ENCODE peak calls at places on chromosomes 4 and X, in ten cellular contexts. R is cardiac muscle cell; U is stomach; O is foreskin keratinocyte; Z is SJCRH30; P is CD4-positive, alpha-beta T cell; G is GM23338; H is CD8-positive, alpha-beta T cell; X is endodermal cell; Y is upper lobe of left lung. D is an unnamed sample.

GRCh38 chr4:131499139-131499873 is 1649.8 kb upstream of the PCDH10 start:
- DNase-seq in R (peak), U (no peak), O (peak), Z (peak), P (no peak), G (no peak), H (no peak), X (no peak), Y (no peak), D (peak)

GRCh38 chr4:33381806-33382205 is 2661.6 kb downstream of the PCDH7 start:
- DNase-seq in R (no peak), U (no peak), O (peak), Z (peak), P (no peak), G (no peak), H (no peak), X (no peak), Y (no peak), D (no peak)

GRCh38 chr4:77453911-77454310 is 151.7 kb upstream of the CXCL13 start:
- DNase-seq in R (peak), U (no peak), O (peak), Z (no peak), P (no peak), G (no peak), H (no peak), X (no peak), Y (no peak), D (no peak)

GRCh38 chr4:107710493-107711459 is 9.3 kb downstream of the PAPSS1 start:
- DNase-seq in R (peak), U (no peak), O (no peak), Z (no peak), P (no peak), G (no peak), H (no peak), X (no peak), Y (no peak), D (no peak)

GRCh38 chrX:14056201-14056600 is 26.5 kb upstream of the GEMIN8 start:
- DNase-seq in R (peak), U (no peak), O (no peak), Z (no peak), P (no peak), G (peak), H (no peak), X (no peak), Y (no peak), D (no peak)

GRCh38 chr4:10582059-10582686 is 102.4 kb downstream of the CLNK start:
- DNase-seq in R (peak), U (peak), O (peak), Z (peak), P (no peak), G (peak), H (no peak), X (peak), Y (no peak), D (no peak)

GRCh38 chrX:3371163-3371562 is 24.7 kb upstream of the MXRA5 start:
- DNase-seq in R (no peak), U (no peak), O (peak), Z (no peak), P (no peak), G (no peak), H (no peak), X (no peak), Y (no peak), D (no peak)

GRCh38 chrX:17854069-17854468 is 7.0 kb downstream of the RAI2 start:
- DNase-seq in R (no peak), U (no peak), O (no peak), Z (no peak), P (no peak), G (no peak), H (no peak), X (no peak), Y (no peak), D (no peak)

GRCh38 chrX:96696462-96696861 is 11.8 kb downstream of the DIAPH2 start:
- DNase-seq in R (no peak), U (no peak), O (no peak), Z (no peak), P (no peak), G (no peak), H (no peak), X (no peak), Y (no peak), D (no peak)

GRCh38 chrX:39516399-39516798 is 581.4 kb downstream of the BCOR start:
- DNase-seq in R (no peak), U (no peak), O (no peak), Z (peak), P (no peak), G (no peak), H (no peak), X (no peak), Y (peak), D (no peak)

GRCh38 chr4:44662623-44663006 is 11.2 kb upstream of the YIPF7 start:
- DNase-seq in R (no peak), U (no peak), O (no peak), Z (no peak), P (no peak), G (no peak), H (no peak), X (no peak), Y (no peak), D (no peak)

GRCh38 chrX:327660-328126 is 9.1 kb upstream of the GTPBP6 start:
- DNase-seq in R (no peak), U (no peak), O (no peak), Z (no peak), P (no peak), G (no peak), H (peak), X (no peak), Y (peak), D (peak)

GRCh38 chr4:119676101-119676500 is 47.5 kb upstream of the PDE5A start:
- DNase-seq in R (no peak), U (no peak), O (no peak), Z (no peak), P (no peak), G (no peak), H (no peak), X (no peak), Y (no peak), D (no peak)

GRCh38 chrX:49072712-49073095 is 1.1 kb downstream of the PRAF2 start:
- DNase-seq in R (no peak), U (no peak), O (no peak), Z (no peak), P (no peak), G (no peak), H (no peak), X (no peak), Y (no peak), D (no peak)

GRCh38 chr4:113446019-113446418 is 315.5 kb downstream of the CAMK2D start:
- DNase-seq in R (peak), U (no peak), O (peak), Z (peak), P (no peak), G (no peak), H (no peak), X (no peak), Y (no peak), D (no peak)

GRCh38 chrX:67538383-67538782 is 5.4 kb upstream of the AR start:
- DNase-seq in R (no peak), U (no peak), O (no peak), Z (no peak), P (no peak), G (no peak), H (no peak), X (no peak), Y (no peak), D (no peak)

GRCh38 chr4:145230726-145231125 is 50.3 kb upstream of the OTUD4 start:
- DNase-seq in R (peak), U (no peak), O (no peak), Z (no peak), P (no peak), G (no peak), H (no peak), X (no peak), Y (no peak), D (no peak)

GRCh38 chrX:118526149-118526548 is 30.5 kb downstream of the DOCK11 start:
- DNase-seq in R (peak), U (no peak), O (no peak), Z (no peak), P (no peak), G (no peak), H (no peak), X (no peak), Y (no peak), D (no peak)

GRCh38 chr4:48375651-48376291 is 34.4 kb downstream of the SLAIN2 start:
- DNase-seq in R (peak), U (peak), O (peak), Z (peak), P (no peak), G (no peak), H (no peak), X (no peak), Y (no peak), D (peak)

GRCh38 chr4:154612472-154613414 is at the start of gene FGG:
- DNase-seq in R (no peak), U (no peak), O (no peak), Z (no peak), P (no peak), G (no peak), H (no peak), X (no peak), Y (no peak), D (peak)

GRCh38 chr4:68904786-68905185 is 46.8 kb downstream of the UGT2A3 start:
- DNase-seq in R (no peak), U (no peak), O (peak), Z (no peak), P (no peak), G (peak), H (no peak), X (peak), Y (no peak), D (no peak)

GRCh38 chr4:3388461-3389185 is 53.1 kb upstream of the HGFAC start:
- DNase-seq in R (peak), U (no peak), O (peak), Z (no peak), P (no peak), G (no peak), H (no peak), X (peak), Y (peak), D (no peak)

GRCh38 chr4:103718993-103719319 is 829 bp downstream of the TACR3 start:
- DNase-seq in R (no peak), U (no peak), O (no peak), Z (no peak), P (no peak), G (peak), H (no peak), X (no peak), Y (no peak), D (no peak)

GRCh38 chrX:21373637-21374162 is 518 bp upstream of the CNKSR2 start:
- DNase-seq in R (no peak), U (no peak), O (no peak), Z (peak), P (peak), G (peak), H (peak), X (no peak), Y (no peak), D (peak)

GRCh38 chr4:138522366-138522765 is 280.2 kb upstream of the SLC7A11 start:
- DNase-seq in R (peak), U (no peak), O (peak), Z (no peak), P (no peak), G (peak), H (no peak), X (peak), Y (no peak), D (no peak)

GRCh38 chr4:184688447-184688846 is 38.9 kb downstream of the PRIMPOL start:
- DNase-seq in R (peak), U (no peak), O (peak), Z (no peak), P (no peak), G (peak), H (no peak), X (peak), Y (no peak), D (no peak)

GRCh38 chr4:6727081-6727942 is 11.3 kb downstream of the BLOC1S4 start:
- DNase-seq in R (no peak), U (no peak), O (no peak), Z (peak), P (no peak), G (peak), H (no peak), X (peak), Y (peak), D (no peak)

GRCh38 chr4:158965208-158965607 is 137.7 kb upstream of the RAPGEF2 start:
- DNase-seq in R (no peak), U (no peak), O (no peak), Z (no peak), P (no peak), G (no peak), H (no peak), X (no peak), Y (no peak), D (no peak)

GRCh38 chrX:49838374-49838773 is 9.3 kb downstream of the PAGE4 start:
- DNase-seq in R (peak), U (peak), O (peak), Z (no peak), P (no peak), G (peak), H (no peak), X (peak), Y (no peak), D (no peak)

GRCh38 chr4:13207224-13207623 is 276.9 kb downstream of the RAB28 start:
- DNase-seq in R (peak), U (no peak), O (no peak), Z (no peak), P (no peak), G (no peak), H (no peak), X (no peak), Y (no peak), D (no peak)

GRCh38 chr4:158020734-158021346 is 152.0 kb downstream of the GASK1B start:
- DNase-seq in R (peak), U (no peak), O (peak), Z (peak), P (no peak), G (no peak), H (no peak), X (no peak), Y (no peak), D (no peak)

GRCh38 chr4:25405453-25405852 is 28.4 kb downstream of the ANAPC4 start:
- DNase-seq in R (no peak), U (no peak), O (no peak), Z (no peak), P (no peak), G (no peak), H (no peak), X (no peak), Y (no peak), D (no peak)

GRCh38 chrX:24023538-24023937 is 3.4 kb downstream of the KLHL15 start:
- DNase-seq in R (no peak), U (no peak), O (no peak), Z (no peak), P (no peak), G (no peak), H (no peak), X (no peak), Y (no peak), D (no peak)

GRCh38 chr4:112589207-112589606 is 47.5 kb downstream of the ZGRF1 start:
- DNase-seq in R (peak), U (no peak), O (peak), Z (peak), P (no peak), G (no peak), H (no peak), X (no peak), Y (no peak), D (no peak)

GRCh38 chrX:55142206-55142918 is 53.5 kb downstream of the PAGE2 start:
- DNase-seq in R (no peak), U (no peak), O (no peak), Z (no peak), P (no peak), G (no peak), H (no peak), X (no peak), Y (no peak), D (peak)
- H3K27ac ChIP-seq in R (peak), U (no peak), O (no peak), Z (no peak), P (no peak), G (no peak), H (no peak), X (no peak), Y (no peak), D (no peak)

GRCh38 chrX:12962041-12962504 is 12.8 kb upstream of the TMSB4X start:
- DNase-seq in R (no peak), U (no peak), O (no peak), Z (no peak), P (no peak), G (no peak), H (no peak), X (no peak), Y (no peak), D (no peak)

GRCh38 chrX:12967711-12968465 is 7.0 kb upstream of the TMSB4X start:
- DNase-seq in R (no peak), U (no peak), O (no peak), Z (no peak), P (no peak), G (no peak), H (peak), X (no peak), Y (no peak), D (no peak)

GRCh38 chrX:12961191-12961718 is 13.7 kb upstream of the TMSB4X start:
- DNase-seq in R (no peak), U (no peak), O (peak), Z (no peak), P (no peak), G (no peak), H (no peak), X (no peak), Y (no peak), D (no peak)

GRCh38 chrX:12966151-12966550 is 8.8 kb upstream of the TMSB4X start:
- DNase-seq in R (no peak), U (no peak), O (no peak), Z (no peak), P (no peak), G (no peak), H (no peak), X (no peak), Y (no peak), D (no peak)

GRCh38 chrX:12965390-12965940 is 9.4 kb upstream of the TMSB4X start:
- DNase-seq in R (no peak), U (no peak), O (no peak), Z (no peak), P (no peak), G (no peak), H (no peak), X (no peak), Y (no peak), D (no peak)
- H3K27ac ChIP-seq in R (no peak), U (no peak), O (no peak), Z (peak), P (no peak), G (no peak), H (no peak), X (no peak), Y (no peak), D (no peak)

GRCh38 chr4:99710681-99711345 is 53.2 kb upstream of the C4orf54 start:
- DNase-seq in R (no peak), U (no peak), O (peak), Z (no peak), P (no peak), G (no peak), H (no peak), X (no peak), Y (no peak), D (no peak)
- H3K27ac ChIP-seq in R (no peak), U (no peak), O (peak), Z (no peak), P (no peak), G (no peak), H (no peak), X (no peak), Y (no peak), D (no peak)

DNA sequence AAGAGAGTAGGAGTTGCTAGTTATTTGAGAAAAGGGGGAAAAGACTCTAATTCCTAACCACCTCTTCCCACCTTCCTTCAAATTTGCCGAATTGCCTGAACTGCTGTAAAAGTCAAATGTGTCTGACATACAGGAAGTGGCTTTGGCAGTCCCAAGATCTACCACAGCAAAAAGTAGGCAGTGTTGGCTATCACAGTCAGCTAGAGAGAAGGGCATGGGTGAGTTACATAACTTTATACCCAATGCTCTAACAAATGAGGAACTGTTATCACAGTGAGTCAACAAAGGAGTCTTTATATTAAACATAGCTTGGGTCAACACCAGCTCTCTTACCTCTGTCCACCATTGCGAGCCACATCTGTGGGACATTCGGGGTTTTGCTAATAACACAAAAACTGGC is 2.4 kb upstream of the MBNL3 start:
- DNase-seq in R (peak), U (no peak), O (peak), Z (no peak), P (no peak), G (peak), H (peak), X (no peak), Y (no peak), D (no peak)
- H3K27ac ChIP-seq in R (no peak), U (peak), O (no peak), Z (no peak), P (no peak), G (no peak), H (no peak), X (no peak), Y (no peak), D (no peak)

GRCh38 chrX:12947545-12948235 is 27.2 kb upstream of the TMSB4X start:
- DNase-seq in R (no peak), U (no peak), O (no peak), Z (no peak), P (no peak), G (no peak), H (no peak), X (no peak), Y (no peak), D (no peak)
- H3K27ac ChIP-seq in R (no peak), U (peak), O (peak), Z (peak), P (peak), G (no peak), H (peak), X (no peak), Y (peak), D (peak)

GRCh38 chrX:110003167-110004156 is 548 bp downstream of the TMEM164 start:
- DNase-seq in R (peak), U (peak), O (peak), Z (no peak), P (no peak), G (peak), H (peak), X (peak), Y (peak), D (peak)

GRCh38 chrX:110006826-110007375 is 4.0 kb downstream of the TMEM164 start:
- DNase-seq in R (peak), U (no peak), O (peak), Z (no peak), P (no peak), G (no peak), H (no peak), X (no peak), Y (no peak), D (no peak)

GRCh38 chrX:110006161-110006560 is 3.2 kb downstream of the TMEM164 start:
- DNase-seq in R (no peak), U (no peak), O (no peak), Z (no peak), P (no peak), G (no peak), H (no peak), X (no peak), Y (no peak), D (no peak)

GRCh38 chrX:110004210-110004609 is 1.3 kb downstream of the TMEM164 start:
- DNase-seq in R (no peak), U (peak), O (no peak), Z (no peak), P (no peak), G (no peak), H (no peak), X (peak), Y (peak), D (peak)

GRCh38 chrX:110004970-110005369 is 2.1 kb downstream of the TMEM164 start:
- DNase-seq in R (no peak), U (no peak), O (no peak), Z (no peak), P (no peak), G (no peak), H (no peak), X (no peak), Y (no peak), D (no peak)
- H3K27ac ChIP-seq in R (no peak), U (peak), O (no peak), Z (no peak), P (no peak), G (no peak), H (no peak), X (no peak), Y (no peak), D (no peak)

GRCh38 chr4:41125558-41126311 is 88.6 kb downstream of the APBB2 start:
- DNase-seq in R (no peak), U (no peak), O (no peak), Z (no peak), P (no peak), G (no peak), H (no peak), X (peak), Y (no peak), D (no peak)
- H3K27ac ChIP-seq in R (no peak), U (no peak), O (peak), Z (no peak), P (no peak), G (peak), H (no peak), X (no peak), Y (peak), D (no peak)

GRCh38 chr4:87505862-87506261 is 23.3 kb downstream of the SPARCL1 start:
- DNase-seq in R (no peak), U (no peak), O (no peak), Z (no peak), P (no peak), G (peak), H (no peak), X (peak), Y (no peak), D (no peak)

GRCh38 chr4:87511500-87511899 is 17.7 kb downstream of the SPARCL1 start:
- DNase-seq in R (no peak), U (no peak), O (no peak), Z (no peak), P (no peak), G (no peak), H (no peak), X (no peak), Y (no peak), D (no peak)

GRCh38 chr4:87502580-87503238 is 26.5 kb downstream of the SPARCL1 start:
- DNase-seq in R (peak), U (no peak), O (peak), Z (peak), P (no peak), G (no peak), H (no peak), X (no peak), Y (no peak), D (no peak)

GRCh38 chr4:87510747-87511146 is 18.4 kb downstream of the SPARCL1 start:
- DNase-seq in R (no peak), U (no peak), O (no peak), Z (no peak), P (no peak), G (no peak), H (no peak), X (no peak), Y (peak), D (no peak)

GRCh38 chr4:87506974-87507701 is 22.0 kb downstream of the SPARCL1 start:
- DNase-seq in R (peak), U (no peak), O (peak), Z (no peak), P (no peak), G (no peak), H (no peak), X (no peak), Y (no peak), D (no peak)
- H3K27ac ChIP-seq in R (no peak), U (peak), O (no peak), Z (peak), P (no peak), G (no peak), H (no peak), X (no peak), Y (peak), D (no peak)

GRCh38 chr4:151807220-151807619 is 46.4 kb upstream of the GATB start:
- DNase-seq in R (peak), U (no peak), O (no peak), Z (no peak), P (no peak), G (no peak), H (no peak), X (no peak), Y (no peak), D (no peak)
- H3K27ac ChIP-seq in R (peak), U (no peak), O (no peak), Z (peak), P (no peak), G (no peak), H (no peak), X (no peak), Y (peak), D (no peak)

D was measured in right lobe of liver.